ENCODE peak calls at places on chromosomes 11 and 22, in ten cellular contexts. One of them, this sample, is unnamed.

GRCh38 chr11:13335319-13335718 is 57.7 kb downstream of the BMAL1 start:
- DNase-seq in brain microvascular endothelial cell: peak
- DNase-seq in GM12865: peak
- DNase-seq in colonic mucosa: peak
- DNase-seq in stomach: peak
- DNase-seq in heart left ventricle: no peak
- DNase-seq in heart right ventricle: peak
- DNase-seq in fibroblast of the aortic adventitia: peak
- DNase-seq in ovary: peak
- DNase-seq in naive thymus-derived CD4-positive, alpha-beta T cell: peak
- DNase-seq in this sample: peak

GRCh38 chr11:9577551-9577950 is 4.1 kb downstream of the WEE1 start:
- DNase-seq in naive thymus-derived CD4-positive, alpha-beta T cell: no peak
- DNase-seq in ovary: no peak
- DNase-seq in heart left ventricle: no peak
- DNase-seq in heart right ventricle: no peak
- DNase-seq in GM12865: peak
- DNase-seq in stomach: no peak
- DNase-seq in colonic mucosa: no peak
- DNase-seq in brain microvascular endothelial cell: peak
- DNase-seq in fibroblast of the aortic adventitia: peak
- DNase-seq in this sample: no peak

GRCh38 chr11:123475478-123475877 is 45.4 kb downstream of the GRAMD1B start:
- DNase-seq in colonic mucosa: no peak
- DNase-seq in heart left ventricle: no peak
- DNase-seq in fibroblast of the aortic adventitia: peak
- DNase-seq in heart right ventricle: no peak
- DNase-seq in naive thymus-derived CD4-positive, alpha-beta T cell: no peak
- DNase-seq in GM12865: no peak
- DNase-seq in stomach: no peak
- DNase-seq in ovary: no peak
- DNase-seq in brain microvascular endothelial cell: peak
- DNase-seq in this sample: no peak

GRCh38 chr22:43198126-43198525 is 11.2 kb upstream of the TTLL12 start:
- DNase-seq in brain microvascular endothelial cell: no peak
- DNase-seq in stomach: no peak
- DNase-seq in fibroblast of the aortic adventitia: no peak
- DNase-seq in heart right ventricle: no peak
- DNase-seq in colonic mucosa: no peak
- DNase-seq in GM12865: no peak
- DNase-seq in ovary: no peak
- DNase-seq in naive thymus-derived CD4-positive, alpha-beta T cell: no peak
- DNase-seq in heart left ventricle: peak
- DNase-seq in this sample: no peak

GRCh38 chr11:74871037-74871436 is 77.9 kb downstream of the XRRA1 start:
- DNase-seq in heart left ventricle: no peak
- DNase-seq in GM12865: no peak
- DNase-seq in heart right ventricle: no peak
- DNase-seq in stomach: no peak
- DNase-seq in colonic mucosa: no peak
- DNase-seq in ovary: no peak
- DNase-seq in naive thymus-derived CD4-positive, alpha-beta T cell: no peak
- DNase-seq in brain microvascular endothelial cell: no peak
- DNase-seq in fibroblast of the aortic adventitia: peak
- DNase-seq in this sample: no peak

GRCh38 chr11:103546236-103546635 is 437.0 kb downstream of the DYNC2H1 start:
- DNase-seq in fibroblast of the aortic adventitia: no peak
- DNase-seq in naive thymus-derived CD4-positive, alpha-beta T cell: no peak
- DNase-seq in heart left ventricle: no peak
- DNase-seq in GM12865: no peak
- DNase-seq in ovary: no peak
- DNase-seq in brain microvascular endothelial cell: peak
- DNase-seq in stomach: no peak
- DNase-seq in colonic mucosa: no peak
- DNase-seq in heart right ventricle: no peak
- DNase-seq in this sample: no peak

GRCh38 chr11:102793677-102794290 is 4.2 kb downstream of the MMP1 start:
- DNase-seq in fibroblast of the aortic adventitia: no peak
- DNase-seq in heart right ventricle: no peak
- DNase-seq in brain microvascular endothelial cell: no peak
- DNase-seq in GM12865: no peak
- DNase-seq in naive thymus-derived CD4-positive, alpha-beta T cell: no peak
- DNase-seq in stomach: no peak
- DNase-seq in ovary: no peak
- DNase-seq in heart left ventricle: no peak
- DNase-seq in colonic mucosa: no peak
- DNase-seq in this sample: no peak

GRCh38 chr11:65316311-65316978 is 1.8 kb downstream of the CDC42EP2 start:
- DNase-seq in stomach: no peak
- DNase-seq in heart left ventricle: no peak
- DNase-seq in naive thymus-derived CD4-positive, alpha-beta T cell: no peak
- DNase-seq in fibroblast of the aortic adventitia: peak
- DNase-seq in colonic mucosa: peak
- DNase-seq in GM12865: no peak
- DNase-seq in heart right ventricle: peak
- DNase-seq in ovary: peak
- DNase-seq in brain microvascular endothelial cell: peak
- DNase-seq in this sample: peak

GRCh38 chr22:46617250-46618103 is 2.7 kb upstream of the GRAMD4 start:
- DNase-seq in brain microvascular endothelial cell: no peak
- DNase-seq in colonic mucosa: no peak
- DNase-seq in naive thymus-derived CD4-positive, alpha-beta T cell: no peak
- DNase-seq in GM12865: no peak
- DNase-seq in stomach: no peak
- DNase-seq in heart right ventricle: no peak
- DNase-seq in fibroblast of the aortic adventitia: no peak
- DNase-seq in heart left ventricle: peak
- DNase-seq in ovary: no peak
- DNase-seq in this sample: no peak

GRCh38 chr11:25183436-25183835 is 686.6 kb downstream of the LUZP2 start:
- DNase-seq in ovary: no peak
- DNase-seq in stomach: no peak
- DNase-seq in GM12865: no peak
- DNase-seq in heart right ventricle: no peak
- DNase-seq in naive thymus-derived CD4-positive, alpha-beta T cell: no peak
- DNase-seq in colonic mucosa: no peak
- DNase-seq in brain microvascular endothelial cell: no peak
- DNase-seq in heart left ventricle: no peak
- DNase-seq in fibroblast of the aortic adventitia: no peak
- DNase-seq in this sample: no peak

GRCh38 chr22:18057568-18058209 is 20.1 kb upstream of the PEX26 start:
- DNase-seq in fibroblast of the aortic adventitia: peak
- DNase-seq in brain microvascular endothelial cell: peak
- DNase-seq in heart right ventricle: peak
- DNase-seq in naive thymus-derived CD4-positive, alpha-beta T cell: no peak
- DNase-seq in stomach: peak
- DNase-seq in colonic mucosa: peak
- DNase-seq in ovary: peak
- DNase-seq in heart left ventricle: no peak
- DNase-seq in GM12865: peak
- DNase-seq in this sample: peak

GRCh38 chr11:117961896-117962295 is 24.3 kb upstream of the IL10RA start:
- DNase-seq in heart right ventricle: no peak
- DNase-seq in naive thymus-derived CD4-positive, alpha-beta T cell: no peak
- DNase-seq in heart left ventricle: no peak
- DNase-seq in fibroblast of the aortic adventitia: no peak
- DNase-seq in brain microvascular endothelial cell: no peak
- DNase-seq in colonic mucosa: no peak
- DNase-seq in stomach: no peak
- DNase-seq in GM12865: no peak
- DNase-seq in ovary: no peak
- DNase-seq in this sample: no peak

GRCh38 chr22:44884968-44885805 is 124.6 kb downstream of the PHF21B start:
- DNase-seq in fibroblast of the aortic adventitia: no peak
- DNase-seq in colonic mucosa: no peak
- DNase-seq in GM12865: no peak
- DNase-seq in stomach: no peak
- DNase-seq in ovary: no peak
- DNase-seq in heart right ventricle: no peak
- DNase-seq in naive thymus-derived CD4-positive, alpha-beta T cell: no peak
- DNase-seq in heart left ventricle: no peak
- DNase-seq in brain microvascular endothelial cell: no peak
- DNase-seq in this sample: no peak

GRCh38 chr11:63974259-63975143 is at the start of gene COX8A:
- DNase-seq in fibroblast of the aortic adventitia: peak
- DNase-seq in naive thymus-derived CD4-positive, alpha-beta T cell: peak
- DNase-seq in ovary: peak
- DNase-seq in heart right ventricle: peak
- DNase-seq in brain microvascular endothelial cell: peak
- DNase-seq in colonic mucosa: peak
- DNase-seq in heart left ventricle: peak
- DNase-seq in GM12865: peak
- DNase-seq in stomach: peak
- DNase-seq in this sample: peak

GRCh38 chr11:102318469-102318868 is 1.2 kb downstream of the BIRC3 start:
- DNase-seq in fibroblast of the aortic adventitia: peak
- DNase-seq in naive thymus-derived CD4-positive, alpha-beta T cell: peak
- DNase-seq in heart right ventricle: no peak
- DNase-seq in GM12865: peak
- DNase-seq in ovary: no peak
- DNase-seq in stomach: peak
- DNase-seq in colonic mucosa: no peak
- DNase-seq in brain microvascular endothelial cell: no peak
- DNase-seq in heart left ventricle: no peak
- DNase-seq in this sample: no peak

GRCh38 chr22:17576475-17576874 is 13.2 kb downstream of the SLC25A18 start:
- DNase-seq in fibroblast of the aortic adventitia: peak
- DNase-seq in heart left ventricle: no peak
- DNase-seq in ovary: no peak
- DNase-seq in colonic mucosa: no peak
- DNase-seq in brain microvascular endothelial cell: peak
- DNase-seq in stomach: no peak
- DNase-seq in naive thymus-derived CD4-positive, alpha-beta T cell: no peak
- DNase-seq in heart right ventricle: no peak
- DNase-seq in GM12865: no peak
- DNase-seq in this sample: peak

GRCh38 chr11:12112731-12113130 is 2.3 kb downstream of the MICAL2 start:
- DNase-seq in ovary: no peak
- DNase-seq in heart right ventricle: no peak
- DNase-seq in naive thymus-derived CD4-positive, alpha-beta T cell: no peak
- DNase-seq in fibroblast of the aortic adventitia: no peak
- DNase-seq in heart left ventricle: no peak
- DNase-seq in GM12865: no peak
- DNase-seq in colonic mucosa: no peak
- DNase-seq in stomach: no peak
- DNase-seq in brain microvascular endothelial cell: no peak
- DNase-seq in this sample: no peak
- H3K4me3 ChIP-seq in ovary: no peak
- H3K4me3 ChIP-seq in heart right ventricle: no peak
- H3K4me3 ChIP-seq in naive thymus-derived CD4-positive, alpha-beta T cell: no peak
- H3K4me3 ChIP-seq in fibroblast of the aortic adventitia: peak
- H3K4me3 ChIP-seq in heart left ventricle: no peak
- H3K4me3 ChIP-seq in GM12865: no peak
- H3K4me3 ChIP-seq in colonic mucosa: no peak
- H3K4me3 ChIP-seq in stomach: peak
- H3K4me3 ChIP-seq in brain microvascular endothelial cell: peak
- H3K4me3 ChIP-seq in this sample: peak

DNA sequence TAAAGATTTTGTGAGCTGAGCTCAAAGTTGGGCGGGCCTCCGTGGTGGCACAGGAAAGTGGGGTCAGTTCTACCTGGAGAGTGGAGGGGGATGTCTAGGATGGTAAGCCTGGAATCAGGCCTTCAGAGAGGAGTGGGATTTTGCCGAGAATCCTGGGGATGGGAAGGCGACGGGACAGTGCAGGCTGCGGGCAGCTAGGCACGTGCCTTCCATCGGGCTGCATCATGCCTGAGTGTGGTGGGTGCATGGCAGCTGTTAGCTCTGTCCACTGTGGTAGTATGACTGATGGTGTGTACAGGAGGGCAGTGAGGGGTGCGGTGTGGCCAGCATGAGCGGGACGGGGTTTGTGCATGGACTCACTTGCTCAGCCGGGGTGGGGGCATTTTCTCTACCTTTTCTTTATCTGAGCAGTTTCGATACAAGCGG is 3.6 kb downstream of the SHANK3 start:
- DNase-seq in heart left ventricle: no peak
- DNase-seq in ovary: no peak
- DNase-seq in GM12865: no peak
- DNase-seq in colonic mucosa: no peak
- DNase-seq in naive thymus-derived CD4-positive, alpha-beta T cell: no peak
- DNase-seq in brain microvascular endothelial cell: no peak
- DNase-seq in stomach: no peak
- DNase-seq in fibroblast of the aortic adventitia: no peak
- DNase-seq in heart right ventricle: no peak
- DNase-seq in this sample: no peak
- H3K4me3 ChIP-seq in heart left ventricle: peak
- H3K4me3 ChIP-seq in ovary: no peak
- H3K4me3 ChIP-seq in GM12865: no peak
- H3K4me3 ChIP-seq in colonic mucosa: no peak
- H3K4me3 ChIP-seq in naive thymus-derived CD4-positive, alpha-beta T cell: no peak
- H3K4me3 ChIP-seq in brain microvascular endothelial cell: no peak
- H3K4me3 ChIP-seq in stomach: peak
- H3K4me3 ChIP-seq in fibroblast of the aortic adventitia: no peak
- H3K4me3 ChIP-seq in heart right ventricle: peak
- H3K4me3 ChIP-seq in this sample: no peak

GRCh38 chr22:26986051-26986881 is 328.9 kb downstream of the MIAT start:
- DNase-seq in fibroblast of the aortic adventitia: no peak
- DNase-seq in colonic mucosa: no peak
- DNase-seq in heart left ventricle: no peak
- DNase-seq in naive thymus-derived CD4-positive, alpha-beta T cell: no peak
- DNase-seq in stomach: no peak
- DNase-seq in brain microvascular endothelial cell: no peak
- DNase-seq in ovary: no peak
- DNase-seq in heart right ventricle: no peak
- DNase-seq in GM12865: no peak
- DNase-seq in this sample: no peak
- H3K4me3 ChIP-seq in fibroblast of the aortic adventitia: no peak
- H3K4me3 ChIP-seq in colonic mucosa: no peak
- H3K4me3 ChIP-seq in heart left ventricle: no peak
- H3K4me3 ChIP-seq in naive thymus-derived CD4-positive, alpha-beta T cell: no peak
- H3K4me3 ChIP-seq in stomach: no peak
- H3K4me3 ChIP-seq in brain microvascular endothelial cell: no peak
- H3K4me3 ChIP-seq in ovary: no peak
- H3K4me3 ChIP-seq in heart right ventricle: no peak
- H3K4me3 ChIP-seq in GM12865: no peak
- H3K4me3 ChIP-seq in this sample: no peak

DNA sequence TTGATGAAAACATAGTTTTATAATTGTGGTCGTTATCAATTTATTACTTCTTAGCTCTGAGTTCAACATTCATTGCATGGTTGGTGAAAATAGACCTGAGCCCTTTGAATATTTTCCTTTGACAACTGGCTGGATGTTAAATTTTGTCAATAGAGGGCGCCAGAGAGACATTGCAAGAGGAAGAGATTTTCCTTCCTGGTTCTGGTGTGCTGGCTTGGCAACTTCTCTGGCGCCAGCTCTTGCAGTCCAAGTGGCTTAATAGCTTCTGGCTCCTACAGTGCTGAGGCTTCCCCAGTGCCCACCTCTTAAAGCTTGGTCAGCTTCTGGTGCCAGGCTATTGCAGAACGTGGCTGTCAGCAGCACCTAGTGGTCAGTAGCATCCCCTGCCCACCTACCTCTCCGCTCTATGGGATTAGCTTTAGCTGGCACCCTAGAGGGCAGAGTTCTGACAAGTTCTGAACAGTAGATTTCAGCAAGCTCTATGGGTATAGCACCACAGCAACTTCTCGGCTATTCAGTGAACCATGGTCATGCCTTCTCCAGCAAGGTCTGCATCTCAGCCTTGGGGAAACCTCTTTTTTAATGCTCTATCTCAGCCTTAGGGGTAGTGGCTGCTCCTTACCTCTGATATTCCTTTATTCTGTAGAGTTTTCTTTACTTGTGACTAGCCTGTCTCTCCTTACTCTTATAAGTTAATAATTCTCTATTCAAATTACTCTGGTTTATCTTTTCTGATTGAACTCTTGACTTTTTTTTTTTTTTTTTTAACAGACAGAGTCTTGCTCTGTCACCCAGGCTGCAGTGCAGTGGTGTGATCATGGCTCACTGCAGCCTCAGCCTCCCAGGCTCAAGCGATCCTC is 59.4 kb downstream of the ACER3 start:
- DNase-seq in ovary: peak
- DNase-seq in stomach: peak
- DNase-seq in GM12865: peak
- DNase-seq in colonic mucosa: peak
- DNase-seq in fibroblast of the aortic adventitia: peak
- DNase-seq in heart right ventricle: peak
- DNase-seq in brain microvascular endothelial cell: peak
- DNase-seq in naive thymus-derived CD4-positive, alpha-beta T cell: peak
- DNase-seq in heart left ventricle: peak
- DNase-seq in this sample: peak
- H3K4me3 ChIP-seq in ovary: no peak
- H3K4me3 ChIP-seq in stomach: peak
- H3K4me3 ChIP-seq in GM12865: no peak
- H3K4me3 ChIP-seq in colonic mucosa: no peak
- H3K4me3 ChIP-seq in fibroblast of the aortic adventitia: no peak
- H3K4me3 ChIP-seq in heart right ventricle: no peak
- H3K4me3 ChIP-seq in brain microvascular endothelial cell: no peak
- H3K4me3 ChIP-seq in naive thymus-derived CD4-positive, alpha-beta T cell: peak
- H3K4me3 ChIP-seq in heart left ventricle: no peak
- H3K4me3 ChIP-seq in this sample: peak

This sample was measured in skeletal muscle cell.